ENCODE peak calls at places on chromosomes 3 and 15, in eight cellular contexts. N is astrocyte of the cerebellum, F is ovary, S is mucosa of descending colon, T is WERI-Rb-1, H is GM12864, K is psoas muscle, B is AG04450. Y is an unnamed sample.

GRCh38 chr3:20462723-20463122 is 276.7 kb upstream of the SGO1 start:
- DNase-seq in F (no peak), S (no peak), T (no peak), B (no peak), K (no peak), N (no peak), H (no peak), Y (no peak)

GRCh38 chr3:171187706-171188290 is 161.3 kb upstream of the SLC2A2 start:
- DNase-seq in S (no peak), T (peak; percentile 24), N (no peak), K (no peak), H (no peak), F (no peak), B (no peak), Y (peak; percentile 28)

GRCh38 chr3:182484682-182485081 is 308.6 kb upstream of the ATP11B start:
- DNase-seq in B (no peak), N (no peak), K (no peak), T (no peak), H (no peak), S (no peak), F (no peak), Y (no peak)

GRCh38 chr3:126121632-126122031 is 37.7 kb upstream of the SLC41A3 start:
- DNase-seq in T (peak; percentile 2), H (no peak), S (no peak), K (no peak), F (no peak), B (no peak), N (no peak), Y (no peak)

GRCh38 chr3:97981886-97982285 is 9.7 kb upstream of the RIOX2 start:
- DNase-seq in T (no peak), B (no peak), N (no peak), F (no peak), K (no peak), S (no peak), H (no peak), Y (no peak)

GRCh38 chr3:149270180-149270579 is 48.6 kb upstream of the CP start:
- DNase-seq in H (no peak), N (no peak), S (no peak), F (no peak), K (no peak), B (no peak), T (no peak), Y (no peak)

GRCh38 chr15:88023956-88024355 is 232.6 kb downstream of the NTRK3 start:
- DNase-seq in N (no peak), B (no peak), T (no peak), S (no peak), K (no peak), F (no peak), H (no peak), Y (no peak)

GRCh38 chr3:111598139-111598538 is 3.0 kb upstream of the ZBED2 start:
- DNase-seq in K (no peak), T (no peak), F (no peak), H (no peak), S (no peak), B (no peak), N (no peak), Y (no peak)

GRCh38 chr3:149471991-149472390 is 2.5 kb upstream of the TM4SF4 start:
- DNase-seq in F (no peak), H (no peak), N (no peak), S (no peak), K (no peak), T (no peak), B (no peak), Y (no peak)

GRCh38 chr3:42979044-42979962 is at the start of gene GASK1A:
- DNase-seq in F (peak; percentile 80), H (no peak), T (peak; percentile 35), S (peak; percentile 46), B (no peak), K (peak; percentile 66), N (no peak), Y (peak; percentile 29)

GRCh38 chr3:63051920-63052319 is 176.7 kb upstream of the CADPS start:
- DNase-seq in K (no peak), B (no peak), T (no peak), F (no peak), S (no peak), N (peak; percentile 78), H (no peak), Y (no peak)

DNA sequence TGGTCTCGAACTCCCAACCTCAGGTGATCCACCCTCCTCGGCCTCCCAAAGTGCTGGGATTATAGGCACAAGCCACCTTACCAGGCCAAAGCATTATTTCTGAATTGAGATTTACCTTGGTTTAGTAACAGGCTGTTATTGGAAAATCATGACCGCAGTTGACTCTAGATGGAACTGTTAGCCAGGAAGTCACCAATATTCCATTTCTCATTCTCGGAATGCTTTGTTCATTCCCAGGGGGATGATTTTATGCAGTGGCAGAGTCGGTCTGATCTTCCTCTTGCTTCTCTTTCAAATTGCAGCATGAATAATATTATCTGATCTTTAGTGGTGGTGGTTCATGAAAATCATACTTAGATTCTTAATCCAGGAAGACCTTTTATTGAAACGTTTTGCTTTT is 195.5 kb upstream of the MBNL1 start:
- DNase-seq in K (no peak), N (no peak), F (no peak), S (no peak), H (no peak), T (no peak), B (no peak), Y (no peak)
- TF ChIP-seq CTCF in K (peak; percentile 26), N (no peak), F (no peak), S (no peak), H (no peak), T (no peak), B (peak; percentile 8), Y (no peak)

GRCh38 chr15:90364251-90364650 is 12.2 kb downstream of the ZNF774 start:
- DNase-seq in B (no peak), S (no peak), T (no peak), H (no peak), K (no peak), F (no peak), N (peak; percentile 53), Y (no peak)

GRCh38 chr15:90365414-90366055 is 13.5 kb downstream of the ZNF774 start:
- DNase-seq in N (no peak), H (no peak), F (no peak), S (no peak), T (no peak), K (no peak), B (no peak), Y (no peak)

GRCh38 chr15:90362936-90363212 is 10.8 kb downstream of the ZNF774 start:
- DNase-seq in N (peak; percentile 72), F (no peak), B (peak; percentile 53), T (no peak), K (no peak), H (no peak), S (no peak), Y (no peak)

DNA sequence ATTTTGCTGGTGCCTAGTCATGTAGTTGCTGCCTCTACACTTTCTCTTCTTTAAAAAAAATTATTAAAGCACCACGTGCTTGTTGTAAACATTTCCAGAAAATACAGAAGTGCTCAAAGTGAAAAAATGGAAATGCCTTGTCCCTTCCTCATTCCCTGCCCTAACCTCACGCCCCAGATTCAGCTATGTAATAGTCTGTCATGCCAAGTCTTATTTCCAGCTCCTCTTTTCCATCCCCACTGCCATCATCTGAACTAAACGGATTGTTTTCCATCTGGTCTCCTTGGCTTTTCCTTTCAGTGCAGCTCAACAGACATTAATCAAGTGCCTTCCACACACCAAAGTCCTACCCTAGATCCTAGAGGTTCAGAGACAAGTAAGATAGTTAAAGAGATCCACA is 15.5 kb downstream of the ZNF774 start:
- DNase-seq in S (no peak), N (no peak), K (no peak), F (no peak), H (no peak), B (no peak), T (no peak), Y (no peak)
- TF ChIP-seq CTCF in S (no peak), N (no peak), K (no peak), F (no peak), H (no peak), B (no peak), T (no peak), Y (no peak)

DNA sequence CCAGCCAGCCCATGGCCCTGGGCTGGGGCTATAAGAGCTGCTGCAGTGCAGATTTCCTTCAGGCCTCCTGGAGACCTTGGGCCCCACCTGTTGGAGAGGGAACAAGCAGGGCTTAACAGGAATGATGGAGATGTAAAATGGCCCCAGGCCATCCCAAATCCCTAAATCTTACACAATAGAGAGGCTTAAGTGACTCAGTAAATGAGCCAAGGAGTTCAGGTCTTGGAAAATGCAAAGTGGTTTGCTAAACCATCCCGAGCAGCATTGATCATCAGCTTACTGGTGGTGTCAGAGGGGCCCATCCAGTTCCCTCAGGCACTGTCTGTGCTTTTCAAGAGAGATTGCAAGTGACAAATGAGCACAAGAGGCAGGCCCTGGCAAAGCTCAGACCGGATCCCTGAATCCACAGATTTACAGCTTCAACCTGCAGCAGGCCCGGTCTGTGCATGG is 325.5 kb downstream of the UACA start:
- DNase-seq in N (no peak), T (peak; percentile 93), H (no peak), B (no peak), K (no peak), F (no peak), S (no peak), Y (no peak)
- TF ChIP-seq CTCF in N (no peak), T (peak; percentile 57), H (no peak), B (no peak), K (no peak), F (no peak), S (no peak), Y (no peak)

GRCh38 chr15:62902821-62903220 is 139.7 kb upstream of the TPM1 start:
- DNase-seq in F (no peak), N (no peak), K (no peak), S (no peak), B (no peak), T (no peak), H (no peak), Y (no peak)
- TF ChIP-seq CTCF in F (no peak), N (no peak), K (no peak), S (no peak), B (no peak), T (no peak), H (no peak), Y (no peak)

GRCh38 chr3:190017575-190018288 is 103.0 kb downstream of the P3H2 start:
- DNase-seq in S (no peak), T (peak; percentile 10), B (peak; percentile 57), K (no peak), F (no peak), H (no peak), N (peak; percentile 72), Y (no peak)
- TF ChIP-seq CTCF in S (no peak), T (no peak), B (peak; percentile 55), K (peak; percentile 7), F (peak; percentile 36), H (peak; percentile 17), N (peak; percentile 52), Y (no peak)

DNA sequence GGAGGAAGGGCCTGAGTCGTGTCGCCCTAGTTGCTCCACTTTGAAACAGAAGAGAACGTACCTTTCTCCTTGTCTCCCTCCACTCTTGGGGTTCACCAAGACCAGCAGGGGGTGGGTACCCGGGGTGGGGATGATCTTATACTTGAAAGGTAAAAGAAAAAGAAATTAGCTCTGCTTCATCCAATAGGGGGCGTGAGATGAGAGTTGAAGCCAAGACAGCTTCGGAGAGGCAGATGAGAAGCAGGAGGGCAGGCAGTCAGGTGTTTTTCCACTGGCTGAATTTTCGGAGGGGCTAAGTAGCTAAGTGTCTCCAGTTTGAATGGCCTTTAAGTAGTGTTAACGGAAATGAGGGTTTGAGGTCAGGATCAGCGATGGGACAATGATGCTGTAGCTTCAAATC is 100.4 kb downstream of the DGKG start:
- DNase-seq in N (no peak), H (no peak), S (no peak), K (no peak), T (peak; percentile 17), F (no peak), B (no peak), Y (peak; percentile 27)
- TF ChIP-seq CTCF in N (peak; percentile 16), H (peak; percentile 45), S (no peak), K (no peak), T (peak; percentile 46), F (no peak), B (peak; percentile 23), Y (peak; percentile 20)